ENCODE peak calls at places on chromosomes 12 and 14, in four cellular contexts. K is K562, J is GM12878, M is HepG2. W is an unnamed sample.

GRCh38 chr14:105927094-105927475 is 400.7 kb downstream of the TMEM121 start:
- DNase-seq in K (peak; percentile 0), J (no peak), M (no peak), W (no peak)

GRCh38 chr12:54356951-54357356 is 7.3 kb downstream of the GPR84 start:
- DNase-seq in K (no peak), J (no peak), M (no peak), W (no peak)

GRCh38 chr14:21070083-21070609 is at the start of gene ARHGEF40:
- DNase-seq in K (peak; percentile 81), M (no peak), J (no peak), W (peak; percentile 65)

GRCh38 chr12:82593901-82594396 is 92.8 kb upstream of the TMTC2 start:
- DNase-seq in J (peak; percentile 49), M (no peak), K (no peak), W (no peak)

GRCh38 chr12:121908702-121909101 is 9.7 kb upstream of the CFAP251 start:
- DNase-seq in J (no peak), K (no peak), M (no peak), W (no peak)

GRCh38 chr12:124567673-124568373 is 411 bp upstream of the NCOR2 start:
- DNase-seq in K (peak; percentile 92), M (peak; percentile 19), J (no peak), W (peak; percentile 87)

GRCh38 chr12:105581420-105581819 is 250.9 kb downstream of the C12orf75 start:
- DNase-seq in M (no peak), J (no peak), K (no peak), W (no peak)

GRCh38 chr12:93785262-93786010 is 108.3 kb downstream of the CRADD start:
- DNase-seq in M (peak; percentile 63), J (no peak), K (peak; percentile 55), W (no peak)

GRCh38 chr12:116498471-116498870 is 60.7 kb upstream of the MAP1LC3B2 start:
- DNase-seq in K (no peak), M (no peak), J (no peak), W (no peak)

GRCh38 chr12:1350055-1350933 is 244.1 kb downstream of the FBXL14 start:
- DNase-seq in K (no peak), M (no peak), J (no peak), W (no peak)
- TF ChIP-seq FOXK2 in K (no peak), M (no peak), J (no peak), W (no peak)

DNA sequence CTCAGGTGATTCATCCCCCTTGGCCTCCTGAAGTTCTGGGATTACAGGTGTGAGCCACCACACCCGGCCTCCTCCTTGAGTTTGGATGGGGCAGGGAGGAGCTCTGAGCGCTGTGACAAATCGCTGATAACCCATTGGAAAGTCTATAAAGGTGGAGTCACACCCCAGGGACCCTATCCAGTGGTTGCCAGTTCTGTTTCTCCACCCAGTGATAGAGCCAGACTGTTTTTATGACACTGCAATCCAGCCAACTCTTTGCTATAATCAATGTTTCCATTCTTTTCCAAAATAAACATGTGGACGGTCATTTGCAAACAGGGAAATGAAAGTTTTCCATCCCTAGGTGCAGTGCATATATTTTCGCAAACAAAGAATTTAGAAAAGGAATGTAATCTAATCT is 142.0 kb upstream of the PELI2 start:
- DNase-seq in J (no peak), M (no peak), K (no peak), W (no peak)
- TF ChIP-seq FOXM1 in J (no peak), M (no peak), K (no peak), W (no peak)

GRCh38 chr12:103600967-103601728 is 14.1 kb downstream of the STAB2 start:
- DNase-seq in M (no peak), J (no peak), K (no peak), W (no peak)

GRCh38 chr12:103596981-103597380 is 9.9 kb downstream of the STAB2 start:
- DNase-seq in M (no peak), J (no peak), K (no peak), W (no peak)

GRCh38 chr12:103599274-103599673 is 12.2 kb downstream of the STAB2 start:
- DNase-seq in J (no peak), M (no peak), K (no peak), W (no peak)
- TF ChIP-seq FOXK2 in J (no peak), M (no peak), K (no peak), W (no peak)

GRCh38 chr14:101717663-101718490 is 43.6 kb upstream of the PPP2R5C start:
- DNase-seq in M (no peak), K (peak; percentile 3), J (no peak), W (no peak)
- TF ChIP-seq FOXM1 in M (no peak), K (no peak), J (no peak), W (no peak)

GRCh38 chr14:65057704-65058103 is 44.6 kb downstream of the MAX start:
- DNase-seq in J (no peak), K (no peak), M (no peak), W (no peak)

GRCh38 chr14:65052832-65053231 is 49.5 kb downstream of the MAX start:
- DNase-seq in M (no peak), K (no peak), J (no peak), W (no peak)

DNA sequence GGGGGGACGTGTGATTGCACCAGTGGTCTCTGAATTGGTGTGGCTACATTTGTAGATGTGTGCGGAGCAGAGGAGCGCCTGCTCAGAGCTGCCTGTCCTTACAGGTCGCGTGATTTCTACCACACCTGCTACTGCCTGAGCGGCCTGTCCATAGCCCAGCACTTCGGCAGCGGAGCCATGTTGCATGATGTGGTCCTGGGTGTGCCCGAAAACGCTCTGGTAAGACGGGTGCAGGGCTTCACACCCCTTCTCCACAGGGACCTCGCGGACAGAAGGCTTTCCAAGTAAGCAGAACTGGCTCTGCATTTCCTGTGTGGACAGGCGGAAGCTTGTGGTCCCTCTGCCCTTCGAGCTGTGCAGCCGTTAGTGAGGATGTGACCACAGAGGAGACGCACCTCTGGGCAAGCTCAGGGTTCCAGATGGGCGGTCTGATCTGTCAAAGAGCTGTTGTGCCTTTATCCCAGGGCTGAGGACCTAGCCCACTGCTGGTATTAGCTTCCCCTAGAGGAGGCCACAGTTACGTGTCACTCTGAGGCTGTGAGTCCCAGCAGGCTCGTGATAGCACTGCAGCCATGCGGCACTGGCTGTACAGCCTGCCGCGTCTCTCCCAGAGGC is 47.7 kb downstream of the MAX start:
- DNase-seq in J (no peak), K (no peak), M (no peak), W (no peak)
- TF ChIP-seq FOXK2 in J (no peak), K (no peak), M (no peak), W (no peak)

GRCh38 chr12:18644564-18644963 is 93.2 kb downstream of the PLCZ1 start:
- DNase-seq in K (no peak), J (no peak), M (no peak), W (no peak)

GRCh38 chr12:18643673-18644072 is 94.1 kb downstream of the PLCZ1 start:
- DNase-seq in M (no peak), J (no peak), K (no peak), W (no peak)

GRCh38 chr12:18651525-18651924 is 86.3 kb downstream of the PLCZ1 start:
- DNase-seq in K (no peak), J (no peak), M (no peak), W (no peak)

DNA sequence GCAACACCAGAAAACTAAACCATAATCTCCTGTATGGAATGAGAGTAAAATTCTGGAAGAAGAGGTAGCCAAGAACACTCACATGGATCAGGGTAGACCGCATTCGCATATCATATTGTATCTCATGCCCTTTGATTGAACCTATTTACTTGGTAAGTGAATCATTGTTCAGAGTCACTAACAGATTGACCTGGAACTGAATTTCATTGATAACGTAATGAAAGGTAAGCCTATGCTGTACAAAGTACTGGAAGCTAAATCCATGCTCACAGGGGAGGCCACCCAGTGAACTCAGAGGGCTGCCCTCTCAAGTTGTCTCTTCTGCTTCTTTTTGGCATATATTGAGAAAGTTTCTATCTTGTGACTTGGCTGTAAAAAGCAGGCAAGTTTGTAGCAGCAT is 91.5 kb downstream of the PLCZ1 start:
- DNase-seq in K (no peak), M (no peak), J (no peak), W (no peak)
- TF ChIP-seq FOXM1 in K (no peak), M (no peak), J (no peak), W (no peak)

GRCh38 chr12:50285253-50285652 is 1.9 kb upstream of the LIMA1 start:
- DNase-seq in M (no peak), K (no peak), J (no peak), W (no peak)

GRCh38 chr12:50287271-50287670 is 4.0 kb upstream of the LIMA1 start:
- DNase-seq in K (no peak), J (no peak), M (no peak), W (no peak)

GRCh38 chr12:50283230-50283923 is at the start of gene LIMA1:
- DNase-seq in K (peak; percentile 97), M (peak; percentile 76), J (peak; percentile 37), W (peak; percentile 97)

GRCh38 chr12:50283924-50284236 is 560 bp upstream of the LIMA1 start:
- DNase-seq in M (no peak), K (no peak), J (peak; percentile 4), W (peak; percentile 23)

GRCh38 chr12:50282581-50283229 is 615 bp downstream of the LIMA1 start:
- DNase-seq in J (no peak), K (no peak), M (no peak), W (peak; percentile 6)
- TF ChIP-seq FOXK2 in J (no peak), K (no peak), M (no peak), W (no peak)

GRCh38 chr14:61304678-61305077 is 16.7 kb upstream of the PRKCH start:
- DNase-seq in M (no peak), K (no peak), J (no peak), W (no peak)
- TF ChIP-seq FOXM1 in M (no peak), K (no peak), J (no peak), W (no peak)

GRCh38 chr12:108338915-108339657 is at the start of gene CMKLR1:
- DNase-seq in K (peak; percentile 59), M (no peak), J (no peak), W (no peak)
- TF ChIP-seq FOXK2 in K (no peak), M (no peak), J (no peak), W (no peak)

GRCh38 chr12:57428965-57429364 is 1.9 kb downstream of the R3HDM2 start:
- DNase-seq in J (no peak), M (no peak), K (no peak), W (no peak)

GRCh38 chr12:57430931-57431566 is at the start of gene R3HDM2:
- DNase-seq in J (peak; percentile 77), K (no peak), M (peak; percentile 89), W (peak; percentile 97)

GRCh38 chr12:57430117-57430930 is 519 bp downstream of the R3HDM2 start:
- DNase-seq in J (no peak), M (no peak), K (peak; percentile 95), W (peak; percentile 70)

GRCh38 chr12:57433370-57433769 is 1.2 kb upstream of the INHBC start:
- DNase-seq in J (no peak), M (no peak), K (no peak), W (no peak)

GRCh38 chr12:57429473-57430116 is 1.2 kb downstream of the R3HDM2 start:
- DNase-seq in J (no peak), K (no peak), M (no peak), W (no peak)
- TF ChIP-seq FOXM1 in J (no peak), K (no peak), M (no peak), W (no peak)